ENCODE peak calls at places on chromosomes 6 and 20, in eight cellular contexts. J, Q, H, C, V, I, O and U are unnamed samples.

GRCh38 chr20:20712004-20712473 is 405 bp downstream of the RALGAPA2 start:
- DNase-seq in V (peak; percentile 56), I (peak; percentile 3), O (no peak), J (peak; percentile 22), Q (no peak), H (no peak), C (peak; percentile 53), U (no peak)

GRCh38 chr6:84762941-84763396 is 1.4 kb downstream of the TBX18 start:
- DNase-seq in I (no peak), C (no peak), Q (no peak), V (no peak), H (peak; percentile 80), J (no peak), O (no peak), U (peak; percentile 75)

GRCh38 chr6:145721144-145721543 is 14.2 kb downstream of the EPM2A start:
- DNase-seq in C (no peak), H (no peak), J (no peak), O (no peak), V (no peak), Q (no peak), I (no peak), U (no peak)

GRCh38 chr20:61442075-61442670 is 190.1 kb downstream of the CDH4 start:
- DNase-seq in J (no peak), O (no peak), Q (peak; percentile 33), C (no peak), V (no peak), H (no peak), I (peak; percentile 13), U (no peak)

GRCh38 chr20:61441537-61441936 is 189.5 kb downstream of the CDH4 start:
- DNase-seq in O (no peak), Q (no peak), C (no peak), J (no peak), I (no peak), H (no peak), V (no peak), U (no peak)

GRCh38 chr20:36439731-36440072 is 101.6 kb upstream of the MYL9 start:
- DNase-seq in O (no peak), H (no peak), C (no peak), J (no peak), Q (no peak), I (no peak), V (no peak), U (no peak)

GRCh38 chr20:51747182-51747911 is 20.8 kb downstream of the ATP9A start:
- DNase-seq in O (no peak), I (no peak), H (no peak), J (peak; percentile 42), V (no peak), Q (no peak), C (no peak), U (no peak)

GRCh38 chr6:78492351-78493010 is 374.9 kb upstream of the IRAK1BP1 start:
- DNase-seq in J (no peak), I (peak; percentile 39), Q (peak; percentile 32), V (no peak), O (no peak), H (no peak), C (no peak), U (no peak)

GRCh38 chr6:76230711-76231110 is 158.2 kb upstream of the IMPG1 start:
- DNase-seq in J (no peak), O (peak; percentile 29), C (no peak), V (no peak), I (no peak), H (no peak), Q (no peak), U (peak; percentile 20)

GRCh38 chr6:158257781-158258180 is 54.5 kb upstream of the TULP4 start:
- DNase-seq in I (no peak), O (no peak), H (no peak), C (no peak), Q (no peak), J (no peak), V (no peak), U (no peak)

GRCh38 chr6:93968126-93968525 is 548.8 kb upstream of the EPHA7 start:
- DNase-seq in H (no peak), O (no peak), J (no peak), C (no peak), I (no peak), V (no peak), Q (no peak), U (no peak)

GRCh38 chr6:9224539-9224938 is 789.2 kb upstream of the SLC35B3 start:
- DNase-seq in H (no peak), Q (peak; percentile 54), V (no peak), I (peak; percentile 30), O (no peak), C (no peak), J (no peak), U (no peak)

GRCh38 chr6:83985308-83985713 is 48.3 kb upstream of the MRAP2 start:
- DNase-seq in V (no peak), C (no peak), J (no peak), H (no peak), Q (no peak), O (no peak), I (no peak), U (no peak)

GRCh38 chr6:79928478-79928998 is 18.8 kb downstream of the ELOVL4 start:
- DNase-seq in V (no peak), J (no peak), Q (no peak), I (no peak), H (no peak), C (no peak), O (no peak), U (no peak)